ENCODE peak calls at places on chromosomes 4 and X, in eight cellular contexts. B is endothelial cell of umbilical vein; I is hepatic stellate cell; F is RPMI7951; A is left lung; W is occipital lobe; N is ELF-1; M is stimulated activated CD4-positive, alpha-beta T cell treated with anti-CD3 and anti-CD28 coated beads, Interleukin-4, amount 100 ng/mL, for 1 hour. O is an unnamed sample.

GRCh38 chr4:2305766-2306501 is 44.0 kb upstream of the MXD4 start:
- DNase-seq in I (no peak), F (peak; percentile 51), M (no peak), B (no peak), A (no peak), W (no peak), N (no peak), O (no peak)

GRCh38 chrX:44303119-44303518 is 40.4 kb downstream of the EFHC2 start:
- DNase-seq in B (no peak), W (no peak), N (no peak), F (no peak), M (no peak), I (no peak), A (no peak), O (no peak)

GRCh38 chrX:80266979-80267378 is 153.3 kb upstream of the TENT5D start:
- DNase-seq in W (no peak), B (no peak), I (no peak), N (no peak), A (no peak), M (no peak), F (no peak), O (no peak)

GRCh38 chr4:39036172-39036571 is 4.0 kb upstream of the TMEM156 start:
- DNase-seq in W (no peak), A (no peak), M (no peak), B (peak; percentile 20), N (no peak), I (no peak), F (peak; percentile 52), O (no peak)

GRCh38 chr4:183905593-183906485 is 732 bp downstream of the STOX2 start:
- DNase-seq in F (no peak), W (peak; percentile 76), A (peak; percentile 80), M (no peak), I (peak; percentile 24), B (peak; percentile 33), N (peak; percentile 94), O (peak; percentile 28)

GRCh38 chr4:41156574-41156973 is 57.8 kb downstream of the APBB2 start:
- DNase-seq in M (no peak), F (peak; percentile 81), I (no peak), N (no peak), B (peak; percentile 87), W (no peak), A (no peak), O (no peak)

GRCh38 chr4:155796031-155796430 is 37.2 kb downstream of the GUCY1B1 start:
- DNase-seq in W (no peak), N (peak; percentile 6), B (no peak), I (peak; percentile 37), M (no peak), F (peak; percentile 52), A (no peak), O (no peak)

GRCh38 chrX:132591719-132592275 is 103.0 kb upstream of the MBNL3 start:
- DNase-seq in A (no peak), M (no peak), W (no peak), B (peak; percentile 34), F (no peak), N (no peak), I (no peak), O (no peak)

GRCh38 chr4:6042293-6043063 is 24.2 kb upstream of the C4orf50 start:
- DNase-seq in M (no peak), B (no peak), W (no peak), F (no peak), N (no peak), I (no peak), A (no peak), O (no peak)

GRCh38 chrX:16204538-16204937 is 37.3 kb downstream of the MAGEB17 start:
- DNase-seq in A (no peak), N (no peak), F (no peak), B (no peak), I (no peak), M (no peak), W (no peak), O (no peak)

GRCh38 chrX:45515262-45516215 is 314.9 kb upstream of the DIPK2B start:
- DNase-seq in F (peak; percentile 95), M (peak; percentile 15), B (peak; percentile 67), A (no peak), W (peak; percentile 58), N (peak; percentile 21), I (peak; percentile 50), O (peak; percentile 79)

GRCh38 chrX:53256446-53257041 is 24.8 kb downstream of the IQSEC2 start:
- DNase-seq in M (no peak), I (no peak), F (no peak), W (no peak), A (no peak), B (no peak), N (peak; percentile 52), O (no peak)

GRCh38 chrX:43564953-43565352 is 91.1 kb upstream of the MAOA start:
- DNase-seq in M (no peak), W (no peak), A (no peak), B (no peak), F (no peak), N (no peak), I (no peak), O (no peak)

GRCh38 chr4:7375427-7375826 is 59.3 kb downstream of the PSAPL1 start:
- DNase-seq in I (no peak), N (no peak), A (no peak), W (peak; percentile 21), B (no peak), F (no peak), M (no peak), O (no peak)

GRCh38 chr4:8744083-8744805 is 127.4 kb downstream of the HMX1 start:
- DNase-seq in B (no peak), N (no peak), F (no peak), I (no peak), A (no peak), W (no peak), M (no peak), O (peak; percentile 37)

GRCh38 chr4:181792641-181793612 is 450.3 kb upstream of the TENM3 start:
- DNase-seq in N (no peak), A (no peak), M (no peak), W (no peak), F (no peak), I (no peak), B (no peak), O (no peak)

O was measured in tibial artery.